ENCODE peak calls at places on chromosomes 2 and 18, in nine cellular contexts. E, K, M, Q, L, H, J, U and Z are unnamed samples.
A peak's percentile ranks its signal among the peaks of the same experiment; 100 is the strongest.

GRCh38 chr2:203492965-203493364 is 42.1 kb downstream of the RAPH1 start:
- DNase-seq in K (no peak), Q (no peak), E (no peak), U (no peak), M (no peak), J (no peak), H (no peak), L (no peak), Z (no peak)

GRCh38 chr2:152508446-152508845 is 173.5 kb downstream of the FMNL2 start:
- DNase-seq in L (peak; percentile 71), E (no peak), H (no peak), K (no peak), M (no peak), J (no peak), Q (no peak), U (no peak), Z (peak; percentile 50)

GRCh38 chr2:154637426-154637825 is 61.1 kb upstream of the KCNJ3 start:
- DNase-seq in J (no peak), K (no peak), H (no peak), Q (no peak), L (no peak), E (no peak), M (no peak), U (no peak), Z (no peak)

GRCh38 chr18:45774065-45774521 is 50.1 kb downstream of the SLC14A1 start:
- DNase-seq in K (no peak), J (peak; percentile 23), E (no peak), U (no peak), Q (no peak), M (no peak), L (no peak), H (no peak), Z (no peak)

GRCh38 chr18:57983965-57984364 is 60.1 kb upstream of the NEDD4L start:
- DNase-seq in E (no peak), M (no peak), H (no peak), K (no peak), Q (no peak), L (no peak), U (no peak), J (no peak), Z (no peak)

GRCh38 chr18:70558371-70558770 is 269.5 kb downstream of the SOCS6 start:
- DNase-seq in K (no peak), Q (no peak), E (no peak), U (no peak), L (no peak), H (no peak), M (no peak), J (no peak), Z (no peak)

GRCh38 chr2:100548771-100549170 is 14.0 kb upstream of the PDCL3 start:
- DNase-seq in L (no peak), U (peak; percentile 33), E (no peak), K (no peak), H (no peak), J (no peak), M (peak; percentile 47), Q (no peak), Z (no peak)

GRCh38 chr18:74268933-74269620 is 22.7 kb downstream of the CYB5A start:
- DNase-seq in J (no peak), K (no peak), U (no peak), M (no peak), H (no peak), Q (no peak), E (no peak), L (no peak), Z (no peak)

GRCh38 chr2:72144746-72145657 is 2.7 kb downstream of the CYP26B1 start:
- DNase-seq in E (peak; percentile 72), L (no peak), U (peak; percentile 25), H (no peak), Q (peak; percentile 29), J (no peak), K (peak; percentile 58), M (no peak), Z (no peak)

GRCh38 chr2:3266727-3267548 is 110.7 kb downstream of the EIPR1 start:
- DNase-seq in E (no peak), Q (no peak), J (no peak), U (no peak), L (no peak), M (no peak), K (no peak), H (no peak), Z (no peak)

GRCh38 chr2:102253753-102254150 is 57.6 kb upstream of the IL1RL1 start:
- DNase-seq in Q (no peak), H (no peak), M (no peak), U (no peak), L (peak; percentile 62), E (no peak), K (no peak), J (no peak), Z (no peak)

GRCh38 chr2:117726747-117727146 is 87.7 kb upstream of the DDX18 start:
- DNase-seq in H (no peak), U (no peak), E (no peak), M (no peak), J (no peak), Q (no peak), K (no peak), L (no peak), Z (no peak)

GRCh38 chr18:27313678-27314077 is 128.6 kb upstream of the CHST9 start:
- DNase-seq in K (no peak), J (no peak), Q (no peak), L (no peak), E (no peak), H (no peak), M (no peak), U (no peak), Z (no peak)

GRCh38 chr2:219697811-219698683 is 70.6 kb downstream of the SLC4A3 start:
- DNase-seq in U (no peak), H (no peak), E (no peak), K (no peak), Q (no peak), J (no peak), L (no peak), M (no peak), Z (no peak)

GRCh38 chr2:156892449-156893335 is 364.8 kb upstream of the GALNT5 start:
- DNase-seq in J (no peak), L (peak; percentile 76), Q (no peak), E (no peak), M (no peak), H (peak; percentile 15), U (no peak), K (peak; percentile 68), Z (no peak)

GRCh38 chr2:83342860-83343329 is 1116.2 kb downstream of the SUCLG1 start:
- DNase-seq in M (no peak), J (peak; percentile 16), L (no peak), E (no peak), U (no peak), Q (no peak), K (no peak), H (peak; percentile 1), Z (no peak)

GRCh38 chr18:62054929-62055498 is 131.8 kb downstream of the PIGN start:
- DNase-seq in M (no peak), H (no peak), E (no peak), Q (no peak), U (no peak), K (no peak), J (no peak), L (no peak), Z (no peak)

GRCh38 chr2:21694079-21694478 is 570.3 kb downstream of the TDRD15 start:
- DNase-seq in M (no peak), J (no peak), E (no peak), Q (no peak), K (no peak), U (no peak), H (no peak), L (no peak), Z (no peak)
- H3K27ac ChIP-seq in M (no peak overlapping the region), J (no peak overlapping the region), E (no peak overlapping the region), Q (no peak overlapping the region), K (no peak overlapping the region), U (no peak overlapping the region), H (no peak overlapping the region), L (no peak overlapping the region), Z (no peak overlapping the region)

GRCh38 chr18:54392621-54393023 is 34.9 kb downstream of the C18orf54 start:
- DNase-seq in H (peak; percentile 69), Q (no peak), L (peak; percentile 72), U (no peak), E (no peak), M (no peak), J (peak; percentile 48), K (peak; percentile 68), Z (peak; percentile 34)
- H3K27ac ChIP-seq in H (no peak overlapping the region), Q (no peak overlapping the region), L (no peak overlapping the region), U (no peak overlapping the region), E (no peak overlapping the region), M (no peak overlapping the region), J (no peak overlapping the region), K (no peak overlapping the region), Z (no peak overlapping the region)

GRCh38 chr2:233706720-233707119 is 6.0 kb upstream of the UGT1A5 start:
- DNase-seq in J (no peak), K (no peak), H (no peak), E (no peak), Q (no peak), M (no peak), U (no peak), L (no peak), Z (no peak)

GRCh38 chr2:233708942-233709341 is 3.8 kb upstream of the UGT1A5 start:
- DNase-seq in H (no peak), K (no peak), J (no peak), L (no peak), E (no peak), U (no peak), M (no peak), Q (no peak), Z (no peak)

GRCh38 chr2:233711312-233712008 is 1.2 kb upstream of the UGT1A5 start:
- DNase-seq in L (peak; percentile 67), H (peak; percentile 71), U (peak; percentile 71), K (peak; percentile 47), M (peak; percentile 47), E (peak; percentile 61), J (peak; percentile 36), Q (peak; percentile 86), Z (peak; percentile 53)

GRCh38 chr2:233707979-233708644 is 4.6 kb upstream of the UGT1A5 start:
- DNase-seq in M (no peak), K (no peak), E (no peak), L (no peak), H (no peak), J (no peak), Q (no peak), U (no peak), Z (no peak)

DNA sequence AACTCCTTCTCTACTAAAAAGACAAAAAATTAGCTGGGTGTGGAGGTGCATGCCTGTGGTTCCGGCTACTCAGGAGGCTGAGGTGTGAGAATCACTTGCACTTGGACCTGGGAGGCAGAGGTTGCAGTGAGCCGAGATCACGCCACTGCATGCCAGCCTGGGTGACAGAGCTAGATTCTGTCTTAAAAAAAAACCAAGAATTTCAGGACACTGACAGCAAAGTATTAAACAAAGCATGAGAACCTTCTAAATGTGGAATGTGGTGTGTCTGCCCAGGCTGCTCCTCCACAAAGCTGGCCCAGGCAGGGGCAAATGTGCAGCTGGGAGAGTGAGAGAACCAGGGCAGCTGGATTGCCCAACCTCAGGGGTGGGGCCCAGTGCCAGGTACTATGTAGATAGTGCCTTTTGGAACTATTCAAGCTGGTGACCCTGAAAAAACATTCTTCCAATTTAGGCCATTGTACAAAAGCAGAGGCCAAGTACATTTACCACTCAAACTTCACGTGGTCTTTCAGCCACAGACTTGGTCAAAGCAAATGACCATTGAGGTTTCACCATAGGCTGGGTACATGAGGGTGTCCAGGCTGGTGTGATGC is 6.7 kb upstream of the UGT1A5 start:
- DNase-seq in H (no peak), M (no peak), J (no peak), L (no peak), K (no peak), E (no peak), Q (no peak), U (no peak), Z (no peak)
- H3K27ac ChIP-seq in H (no peak overlapping the region), M (no peak overlapping the region), J (no peak overlapping the region), L (no peak overlapping the region), K (no peak overlapping the region), E (no peak overlapping the region), Q (no peak overlapping the region), U (no peak overlapping the region), Z (no peak overlapping the region)

GRCh38 chr2:43100362-43100882 is 126.0 kb downstream of the ZFP36L2 start:
- DNase-seq in H (no peak), E (no peak), Q (no peak), L (no peak), J (no peak), K (no peak), M (no peak), U (no peak), Z (no peak)
- H3K27ac ChIP-seq in H (no peak overlapping the region), E (peak overlapping the region; percentile 89), Q (peak overlapping the region; percentile 85), L (peak overlapping the region; percentile 65), J (no peak overlapping the region), K (no peak overlapping the region), M (peak overlapping the region; percentile 99), U (peak overlapping the region; percentile 99), Z (no peak overlapping the region)